ENCODE peak calls at places on chromosomes 3 and 15, in nine cellular contexts. M, P, G, Q, B, J, U, F and T are unnamed samples.

GRCh38 chr3:155553800-155554199 is 191.1 kb downstream of the PLCH1 start:
- DNase-seq in M (no peak), P (no peak), G (no peak), Q (no peak), B (no peak), J (no peak), U (no peak), F (no peak), T (no peak)

GRCh38 chr3:2153047-2153446 is 54.4 kb downstream of the CNTN4 start:
- DNase-seq in M (no peak), P (no peak), G (no peak), Q (no peak), B (no peak), J (no peak), U (no peak), F (no peak), T (no peak)

GRCh38 chr15:24223739-24224138 is 451.8 kb upstream of the NPAP1 start:
- DNase-seq in M (no peak), P (no peak), G (no peak), Q (no peak), B (no peak), J (no peak), U (no peak), F (no peak), T (no peak)

GRCh38 chr3:134008630-134009156 is 21.0 kb downstream of the SLCO2A1 start:
- DNase-seq in M (no peak), P (no peak), G (no peak), Q (no peak), B (peak), J (no peak), U (peak), F (no peak), T (no peak)

GRCh38 chr3:53243165-53243564 is 12.7 kb downstream of the TKT start:
- DNase-seq in M (peak), P (no peak), G (no peak), Q (no peak), B (no peak), J (no peak), U (peak), F (no peak), T (no peak)

GRCh38 chr15:65610871-65611718 is at the start of gene INTS14:
- DNase-seq in M (peak), P (peak), G (peak), Q (peak), B (peak), J (peak), U (peak), F (peak), T (peak)

GRCh38 chr3:182697345-182697919 is 95.9 kb upstream of the ATP11B start:
- DNase-seq in M (no peak), P (no peak), G (no peak), Q (no peak), B (no peak), J (no peak), U (no peak), F (no peak), T (no peak)

GRCh38 chr3:74281705-74282104 is 332.8 kb downstream of the CNTN3 start:
- DNase-seq in M (no peak), P (no peak), G (no peak), Q (no peak), B (no peak), J (no peak), U (no peak), F (no peak), T (no peak)

GRCh38 chr15:92636950-92637481 is 18.6 kb downstream of the FAM174B start:
- DNase-seq in M (peak), P (no peak), G (no peak), Q (no peak), B (no peak), J (no peak), U (no peak), F (no peak), T (no peak)

GRCh38 chr15:99729920-99730319 is 3.3 kb downstream of the LYSMD4 start:
- DNase-seq in M (no peak), P (peak), G (no peak), Q (no peak), B (no peak), J (no peak), U (peak), F (no peak), T (no peak)

GRCh38 chr3:173411288-173412064 is 13.9 kb downstream of the NLGN1 start:
- DNase-seq in M (no peak), P (peak), G (peak), Q (no peak), B (peak), J (no peak), U (peak), F (no peak), T (no peak)

GRCh38 chr3:58173670-58174472 is 36.9 kb downstream of the DNASE1L3 start:
- DNase-seq in M (peak), P (peak), G (no peak), Q (no peak), B (no peak), J (peak), U (no peak), F (no peak), T (no peak)

GRCh38 chr15:40235201-40235890 is 3.5 kb upstream of the PAK6 start:
- DNase-seq in M (no peak), P (no peak), G (no peak), Q (no peak), B (no peak), J (no peak), U (no peak), F (no peak), T (no peak)

GRCh38 chr15:94744080-94744793 is 512.9 kb downstream of the MCTP2 start:
- DNase-seq in M (no peak), P (no peak), G (no peak), Q (no peak), B (no peak), J (no peak), U (no peak), F (no peak), T (no peak)

GRCh38 chr15:51135276-51135675 is 40.6 kb upstream of the TNFAIP8L3 start:
- DNase-seq in M (no peak), P (no peak), G (no peak), Q (no peak), B (no peak), J (no peak), U (no peak), F (no peak), T (no peak)

GRCh38 chr3:109563149-109563548 is 225.8 kb upstream of the DPPA4 start:
- DNase-seq in M (no peak), P (no peak), G (no peak), Q (peak), B (no peak), J (peak), U (no peak), F (peak), T (no peak)

GRCh38 chr3:12884104-12884742 is 42.9 kb upstream of the RPL32 start:
- DNase-seq in M (no peak), P (no peak), G (peak), Q (no peak), B (no peak), J (no peak), U (peak), F (no peak), T (no peak)

GRCh38 chr15:41980654-41981323 is 8.4 kb upstream of the EHD4 start:
- DNase-seq in M (no peak), P (no peak), G (no peak), Q (no peak), B (no peak), J (no peak), U (no peak), F (no peak), T (no peak)

GRCh38 chr15:58463815-58464697 is 32.3 kb downstream of the LIPC start:
- DNase-seq in M (no peak), P (no peak), G (no peak), Q (no peak), B (no peak), J (no peak), U (no peak), F (no peak), T (no peak)

GRCh38 chr15:70412717-70413266 is 315.1 kb upstream of the TLE3 start:
- DNase-seq in M (no peak), P (no peak), G (no peak), Q (no peak), B (no peak), J (no peak), U (no peak), F (no peak), T (no peak)

GRCh38 chr15:94792166-94792565 is 560.8 kb downstream of the MCTP2 start:
- DNase-seq in M (no peak), P (no peak), G (no peak), Q (no peak), B (no peak), J (no peak), U (no peak), F (no peak), T (no peak)

GRCh38 chr3:80232760-80233159 is 465.0 kb upstream of the ROBO1 start:
- DNase-seq in M (no peak), P (peak), G (no peak), Q (no peak), B (no peak), J (no peak), U (peak), F (no peak), T (no peak)

GRCh38 chr3:139252719-139253118 is 91.1 kb upstream of the MRPS22 start:
- DNase-seq in M (no peak), P (no peak), G (no peak), Q (no peak), B (no peak), J (no peak), U (no peak), F (no peak), T (no peak)

GRCh38 chr15:64877435-64877834 is 34.3 kb upstream of the ANKDD1A start:
- DNase-seq in M (peak), P (no peak), G (peak), Q (no peak), B (no peak), J (no peak), U (peak), F (no peak), T (no peak)

GRCh38 chr3:8460815-8461482 is 40.7 kb upstream of the LMCD1 start:
- DNase-seq in M (no peak), P (no peak), G (no peak), Q (no peak), B (no peak), J (no peak), U (peak), F (no peak), T (no peak)

GRCh38 chr3:130692455-130692854 is 54.2 kb downstream of the PIK3R4 start:
- DNase-seq in M (no peak), P (no peak), G (no peak), Q (no peak), B (no peak), J (no peak), U (no peak), F (no peak), T (no peak)

GRCh38 chr3:14784087-14784596 is 34.6 kb upstream of the FGD5 start:
- DNase-seq in M (no peak), P (peak), G (no peak), Q (no peak), B (no peak), J (no peak), U (no peak), F (no peak), T (no peak)

GRCh38 chr15:81054236-81054635 is 53.5 kb downstream of the TLNRD1 start:
- DNase-seq in M (no peak), P (no peak), G (peak), Q (no peak), B (no peak), J (no peak), U (peak), F (no peak), T (no peak)

GRCh38 chr15:62672268-62672667 is 370.3 kb upstream of the TPM1 start:
- DNase-seq in M (no peak), P (no peak), G (no peak), Q (no peak), B (no peak), J (no peak), U (peak), F (no peak), T (no peak)

GRCh38 chr3:141243295-141243707 is 11.7 kb downstream of the PXYLP1 start:
- DNase-seq in M (no peak), P (no peak), G (no peak), Q (peak), B (no peak), J (peak), U (peak), F (peak), T (no peak)

GRCh38 chr3:168959731-168960130 is 703.8 kb downstream of the MECOM start:
- DNase-seq in M (no peak), P (no peak), G (no peak), Q (no peak), B (no peak), J (no peak), U (no peak), F (no peak), T (no peak)